ENCODE peak calls at places on chromosome 9, in ten cellular contexts. One of them, this sample, is unnamed.

GRCh38 chr9:34084562-34084961 is 35.9 kb upstream of the UBAP2 start:
- DNase-seq in A549: no peak
- DNase-seq in A673: no peak
- DNase-seq in psoas muscle: no peak
- DNase-seq in adrenal gland: no peak
- DNase-seq in lung: no peak
- DNase-seq in mammary epithelial cell: no peak
- DNase-seq in GM23338: no peak
- DNase-seq in fibroblast of lung: peak
- DNase-seq in endodermal cell: no peak
- DNase-seq in this sample: no peak

GRCh38 chr9:84393266-84393905 is 52.8 kb upstream of the SLC28A3 start:
- DNase-seq in A549: no peak
- DNase-seq in A673: no peak
- DNase-seq in psoas muscle: no peak
- DNase-seq in adrenal gland: no peak
- DNase-seq in lung: no peak
- DNase-seq in mammary epithelial cell: no peak
- DNase-seq in GM23338: peak
- DNase-seq in fibroblast of lung: no peak
- DNase-seq in endodermal cell: no peak
- DNase-seq in this sample: no peak

GRCh38 chr9:135242406-135242805 is 154.9 kb downstream of the OLFM1 start:
- DNase-seq in A549: no peak
- DNase-seq in A673: no peak
- DNase-seq in psoas muscle: peak
- DNase-seq in adrenal gland: no peak
- DNase-seq in lung: no peak
- DNase-seq in mammary epithelial cell: no peak
- DNase-seq in GM23338: no peak
- DNase-seq in fibroblast of lung: no peak
- DNase-seq in endodermal cell: no peak
- DNase-seq in this sample: no peak

GRCh38 chr9:127311239-127311741 is 46.7 kb downstream of the GARNL3 start:
- DNase-seq in A549: peak
- DNase-seq in A673: peak
- DNase-seq in psoas muscle: no peak
- DNase-seq in adrenal gland: peak
- DNase-seq in lung: peak
- DNase-seq in mammary epithelial cell: peak
- DNase-seq in GM23338: peak
- DNase-seq in fibroblast of lung: peak
- DNase-seq in endodermal cell: peak
- DNase-seq in this sample: peak

GRCh38 chr9:36793277-36793676 is 220.6 kb downstream of the MELK start:
- DNase-seq in A549: no peak
- DNase-seq in A673: peak
- DNase-seq in psoas muscle: no peak
- DNase-seq in adrenal gland: no peak
- DNase-seq in lung: no peak
- DNase-seq in mammary epithelial cell: no peak
- DNase-seq in GM23338: peak
- DNase-seq in fibroblast of lung: no peak
- DNase-seq in endodermal cell: peak
- DNase-seq in this sample: peak

GRCh38 chr9:79129865-79130480 is 441.8 kb upstream of the TLE4 start:
- DNase-seq in A549: peak
- DNase-seq in A673: peak
- DNase-seq in psoas muscle: peak
- DNase-seq in adrenal gland: peak
- DNase-seq in lung: peak
- DNase-seq in mammary epithelial cell: peak
- DNase-seq in GM23338: peak
- DNase-seq in fibroblast of lung: peak
- DNase-seq in endodermal cell: peak
- DNase-seq in this sample: peak

GRCh38 chr9:130053504-130054427 is at the start of gene GPR107:
- DNase-seq in A549: peak
- DNase-seq in A673: peak
- DNase-seq in psoas muscle: peak
- DNase-seq in adrenal gland: peak
- DNase-seq in lung: peak
- DNase-seq in mammary epithelial cell: peak
- DNase-seq in GM23338: peak
- DNase-seq in fibroblast of lung: peak
- DNase-seq in endodermal cell: peak
- DNase-seq in this sample: peak

GRCh38 chr9:115717711-115718173 is 435.8 kb upstream of the PAPPA start:
- DNase-seq in A549: no peak
- DNase-seq in A673: peak
- DNase-seq in psoas muscle: no peak
- DNase-seq in adrenal gland: no peak
- DNase-seq in lung: no peak
- DNase-seq in mammary epithelial cell: peak
- DNase-seq in GM23338: no peak
- DNase-seq in fibroblast of lung: peak
- DNase-seq in endodermal cell: no peak
- DNase-seq in this sample: no peak

GRCh38 chr9:135302329-135303279 is 177.0 kb upstream of the PPP1R26 start:
- DNase-seq in A549: no peak
- DNase-seq in A673: no peak
- DNase-seq in psoas muscle: no peak
- DNase-seq in adrenal gland: no peak
- DNase-seq in lung: no peak
- DNase-seq in mammary epithelial cell: no peak
- DNase-seq in GM23338: no peak
- DNase-seq in fibroblast of lung: no peak
- DNase-seq in endodermal cell: peak
- DNase-seq in this sample: no peak

GRCh38 chr9:99752710-99753109 is 69.0 kb upstream of the NR4A3 start:
- DNase-seq in A549: no peak
- DNase-seq in A673: no peak
- DNase-seq in psoas muscle: no peak
- DNase-seq in adrenal gland: no peak
- DNase-seq in lung: no peak
- DNase-seq in mammary epithelial cell: peak
- DNase-seq in GM23338: no peak
- DNase-seq in fibroblast of lung: peak
- DNase-seq in endodermal cell: no peak
- DNase-seq in this sample: no peak

GRCh38 chr9:15121591-15121990 is 185.4 kb downstream of the TTC39B start:
- DNase-seq in A549: no peak
- DNase-seq in A673: no peak
- DNase-seq in psoas muscle: no peak
- DNase-seq in adrenal gland: no peak
- DNase-seq in lung: no peak
- DNase-seq in mammary epithelial cell: no peak
- DNase-seq in GM23338: no peak
- DNase-seq in fibroblast of lung: peak
- DNase-seq in endodermal cell: no peak
- DNase-seq in this sample: no peak

GRCh38 chr9:89939893-89940292 is 335.1 kb downstream of the GADD45G start:
- DNase-seq in A549: no peak
- DNase-seq in A673: no peak
- DNase-seq in psoas muscle: no peak
- DNase-seq in adrenal gland: no peak
- DNase-seq in lung: no peak
- DNase-seq in mammary epithelial cell: no peak
- DNase-seq in GM23338: no peak
- DNase-seq in fibroblast of lung: no peak
- DNase-seq in endodermal cell: no peak
- DNase-seq in this sample: no peak

GRCh38 chr9:108467653-108468324 is 388.0 kb downstream of the ACTL7B start:
- DNase-seq in A549: no peak
- DNase-seq in A673: no peak
- DNase-seq in psoas muscle: no peak
- DNase-seq in adrenal gland: no peak
- DNase-seq in lung: no peak
- DNase-seq in mammary epithelial cell: no peak
- DNase-seq in GM23338: no peak
- DNase-seq in fibroblast of lung: peak
- DNase-seq in endodermal cell: no peak
- DNase-seq in this sample: no peak

GRCh38 chr9:108466238-108466637 is 389.5 kb downstream of the ACTL7B start:
- DNase-seq in A549: no peak
- DNase-seq in A673: no peak
- DNase-seq in psoas muscle: no peak
- DNase-seq in adrenal gland: no peak
- DNase-seq in lung: no peak
- DNase-seq in mammary epithelial cell: no peak
- DNase-seq in GM23338: no peak
- DNase-seq in fibroblast of lung: no peak
- DNase-seq in endodermal cell: no peak
- DNase-seq in this sample: no peak

GRCh38 chr9:108463927-108464606 is 391.7 kb downstream of the ACTL7B start:
- DNase-seq in A549: no peak
- DNase-seq in A673: no peak
- DNase-seq in psoas muscle: no peak
- DNase-seq in adrenal gland: no peak
- DNase-seq in lung: no peak
- DNase-seq in mammary epithelial cell: no peak
- DNase-seq in GM23338: no peak
- DNase-seq in fibroblast of lung: peak
- DNase-seq in endodermal cell: no peak
- DNase-seq in this sample: no peak

GRCh38 chr9:108469654-108470053 is 386.1 kb downstream of the ACTL7B start:
- DNase-seq in A549: no peak
- DNase-seq in A673: no peak
- DNase-seq in psoas muscle: no peak
- DNase-seq in adrenal gland: no peak
- DNase-seq in lung: no peak
- DNase-seq in mammary epithelial cell: peak
- DNase-seq in GM23338: no peak
- DNase-seq in fibroblast of lung: peak
- DNase-seq in endodermal cell: no peak
- DNase-seq in this sample: no peak

DNA sequence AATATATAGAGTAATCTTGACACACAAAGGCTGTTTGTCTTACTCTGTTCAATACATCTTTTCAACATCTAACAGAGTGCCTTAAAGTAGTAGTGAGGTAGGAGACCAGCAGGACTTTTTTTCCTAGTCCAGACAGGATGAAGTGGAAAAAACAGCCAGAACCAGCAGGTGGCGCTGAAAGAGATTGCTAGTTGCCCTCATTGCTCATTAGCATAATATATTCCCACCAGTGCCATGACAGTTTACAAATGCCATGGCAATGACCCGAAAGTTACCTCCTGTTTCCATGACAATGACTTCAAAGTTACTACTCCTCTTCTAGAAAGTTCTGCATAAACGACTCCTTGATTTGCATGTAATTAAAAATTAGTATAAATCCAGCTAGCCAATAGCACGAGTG is 387.4 kb downstream of the ACTL7B start:
- DNase-seq in A549: peak
- DNase-seq in A673: peak
- DNase-seq in psoas muscle: peak
- DNase-seq in adrenal gland: peak
- DNase-seq in lung: peak
- DNase-seq in mammary epithelial cell: peak
- DNase-seq in GM23338: peak
- DNase-seq in fibroblast of lung: peak
- DNase-seq in endodermal cell: peak
- DNase-seq in this sample: peak
- TF ChIP-seq CTCF in A549: peak
- TF ChIP-seq CTCF in A673: peak
- TF ChIP-seq CTCF in psoas muscle: peak
- TF ChIP-seq CTCF in adrenal gland: peak
- TF ChIP-seq CTCF in lung: no peak
- TF ChIP-seq CTCF in mammary epithelial cell: peak
- TF ChIP-seq CTCF in GM23338: peak
- TF ChIP-seq CTCF in fibroblast of lung: peak
- TF ChIP-seq CTCF in endodermal cell: peak
- TF ChIP-seq CTCF in this sample: peak

DNA sequence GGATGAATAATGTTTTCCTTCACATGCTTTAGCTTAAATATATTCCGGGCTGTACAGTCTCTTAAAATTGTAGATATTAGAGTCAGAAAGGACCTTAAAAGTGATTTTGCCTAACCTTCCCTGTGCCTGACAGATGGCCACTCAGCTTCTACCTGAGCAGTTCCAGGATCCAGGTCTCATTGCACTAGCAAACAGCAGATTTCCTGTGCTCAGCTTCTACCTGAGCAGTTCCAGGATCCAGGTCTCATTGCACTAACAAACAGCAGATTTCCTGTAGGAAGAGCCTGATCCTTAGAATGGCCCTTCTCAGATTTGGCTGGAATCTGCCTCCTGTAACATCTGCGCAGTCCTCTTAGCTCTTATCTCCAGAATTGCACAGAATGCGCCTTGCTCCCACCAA is 219.8 kb downstream of the AOPEP start:
- DNase-seq in A549: no peak
- DNase-seq in A673: no peak
- DNase-seq in psoas muscle: no peak
- DNase-seq in adrenal gland: no peak
- DNase-seq in lung: no peak
- DNase-seq in mammary epithelial cell: no peak
- DNase-seq in GM23338: no peak
- DNase-seq in fibroblast of lung: no peak
- DNase-seq in endodermal cell: no peak
- DNase-seq in this sample: no peak
- H3K27ac ChIP-seq in A549: peak
- H3K27ac ChIP-seq in A673: no peak
- H3K27ac ChIP-seq in psoas muscle: peak
- H3K27ac ChIP-seq in adrenal gland: peak
- H3K27ac ChIP-seq in lung: no peak
- H3K27ac ChIP-seq in mammary epithelial cell: peak
- H3K27ac ChIP-seq in GM23338: no peak
- H3K27ac ChIP-seq in fibroblast of lung: peak
- H3K27ac ChIP-seq in endodermal cell: no peak
- H3K27ac ChIP-seq in this sample: peak

GRCh38 chr9:93965830-93966577 is 10.8 kb upstream of the BARX1 start:
- DNase-seq in A549: no peak
- DNase-seq in A673: no peak
- DNase-seq in psoas muscle: no peak
- DNase-seq in adrenal gland: no peak
- DNase-seq in lung: no peak
- DNase-seq in mammary epithelial cell: no peak
- DNase-seq in GM23338: peak
- DNase-seq in fibroblast of lung: no peak
- DNase-seq in endodermal cell: peak
- DNase-seq in this sample: no peak
- TF ChIP-seq CTCF in A549: no peak
- TF ChIP-seq CTCF in A673: no peak
- TF ChIP-seq CTCF in psoas muscle: no peak
- TF ChIP-seq CTCF in adrenal gland: no peak
- TF ChIP-seq CTCF in lung: no peak
- TF ChIP-seq CTCF in mammary epithelial cell: no peak
- TF ChIP-seq CTCF in GM23338: peak
- TF ChIP-seq CTCF in fibroblast of lung: no peak
- TF ChIP-seq CTCF in endodermal cell: peak
- TF ChIP-seq CTCF in this sample: peak

DNA sequence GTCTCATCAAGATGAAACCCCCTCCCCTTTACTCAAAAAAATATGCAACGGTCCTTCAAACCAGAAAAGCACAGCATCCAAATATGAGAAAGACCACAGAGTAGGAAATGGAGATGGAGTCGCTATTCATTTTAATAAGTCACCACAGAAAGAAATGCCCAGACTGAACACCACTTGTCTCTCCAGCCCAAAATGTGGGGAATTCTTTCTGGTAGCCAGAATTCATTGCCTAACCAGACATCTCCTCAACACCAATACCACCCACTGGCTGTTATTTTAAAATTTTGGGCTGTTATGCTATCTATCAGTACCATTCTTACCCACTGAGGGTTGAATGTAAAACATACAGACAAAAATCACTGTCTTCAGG is 100.1 kb downstream of the SUSD1 start:
- DNase-seq in A549: no peak
- DNase-seq in A673: no peak
- DNase-seq in psoas muscle: no peak
- DNase-seq in adrenal gland: no peak
- DNase-seq in lung: no peak
- DNase-seq in mammary epithelial cell: no peak
- DNase-seq in GM23338: no peak
- DNase-seq in fibroblast of lung: no peak
- DNase-seq in endodermal cell: no peak
- DNase-seq in this sample: no peak
- H3K27ac ChIP-seq in A549: peak
- H3K27ac ChIP-seq in A673: no peak
- H3K27ac ChIP-seq in psoas muscle: peak
- H3K27ac ChIP-seq in adrenal gland: peak
- H3K27ac ChIP-seq in lung: no peak
- H3K27ac ChIP-seq in mammary epithelial cell: no peak
- H3K27ac ChIP-seq in GM23338: no peak
- H3K27ac ChIP-seq in fibroblast of lung: peak
- H3K27ac ChIP-seq in endodermal cell: no peak
- H3K27ac ChIP-seq in this sample: no peak